ENCODE peak calls at places on chromosome 2, in four cellular contexts. C, J, H and X are unnamed samples.

GRCh38 chr2:30747206-30747605 is 60.0 kb downstream of the CAPN13 start:
- DNase-seq in C (no peak), J (no peak), H (no peak), X (peak; percentile 18)

GRCh38 chr2:196068271-196069209 is at the start of gene DNAH7:
- DNase-seq in C (peak; percentile 96), J (peak; percentile 80), H (peak; percentile 31), X (peak; percentile 93)

GRCh38 chr2:197777823-197778407 is 7.2 kb downstream of the BOLL start:
- DNase-seq in C (peak; percentile 51), J (peak; percentile 51), H (peak; percentile 16), X (no peak)

GRCh38 chr2:12637754-12638153 is 79.0 kb upstream of the TRIB2 start:
- DNase-seq in C (no peak), J (peak; percentile 35), H (no peak), X (no peak)

GRCh38 chr2:96540136-96540535 is 3.6 kb downstream of the ARID5A start:
- DNase-seq in C (no peak), J (peak; percentile 59), H (no peak), X (peak; percentile 79)

GRCh38 chr2:211468881-211469280 is 912.5 kb downstream of the CPS1 start:
- DNase-seq in C (peak; percentile 22), J (no peak), H (no peak), X (no peak)

GRCh38 chr2:58237741-58238140 is 3.4 kb downstream of the FANCL start:
- DNase-seq in C (peak; percentile 32), J (no peak), H (no peak), X (no peak)

GRCh38 chr2:200788129-200788718 is 23.5 kb upstream of the BZW1 start:
- DNase-seq in C (no peak), J (peak; percentile 78), H (no peak), X (no peak)

GRCh38 chr2:235170536-235171510 is 219.0 kb downstream of the SH3BP4 start:
- DNase-seq in C (peak; percentile 68), J (peak; percentile 60), H (peak; percentile 56), X (no peak)

GRCh38 chr2:127569274-127570065 is 34.0 kb downstream of the MYO7B start:
- DNase-seq in C (no peak), J (peak; percentile 76), H (no peak), X (peak; percentile 95)

GRCh38 chr2:231795525-231796327 is 9.5 kb downstream of the COPS7B start:
- DNase-seq in C (peak; percentile 56), J (peak; percentile 75), H (peak; percentile 81), X (peak; percentile 85)

GRCh38 chr2:72138011-72138881 is 9.4 kb downstream of the CYP26B1 start:
- DNase-seq in C (no peak), J (no peak), H (no peak), X (peak; percentile 78)

GRCh38 chr2:156883828-156884615 is 373.5 kb upstream of the GALNT5 start:
- DNase-seq in C (no peak), J (peak; percentile 62), H (no peak), X (no peak)

DNA sequence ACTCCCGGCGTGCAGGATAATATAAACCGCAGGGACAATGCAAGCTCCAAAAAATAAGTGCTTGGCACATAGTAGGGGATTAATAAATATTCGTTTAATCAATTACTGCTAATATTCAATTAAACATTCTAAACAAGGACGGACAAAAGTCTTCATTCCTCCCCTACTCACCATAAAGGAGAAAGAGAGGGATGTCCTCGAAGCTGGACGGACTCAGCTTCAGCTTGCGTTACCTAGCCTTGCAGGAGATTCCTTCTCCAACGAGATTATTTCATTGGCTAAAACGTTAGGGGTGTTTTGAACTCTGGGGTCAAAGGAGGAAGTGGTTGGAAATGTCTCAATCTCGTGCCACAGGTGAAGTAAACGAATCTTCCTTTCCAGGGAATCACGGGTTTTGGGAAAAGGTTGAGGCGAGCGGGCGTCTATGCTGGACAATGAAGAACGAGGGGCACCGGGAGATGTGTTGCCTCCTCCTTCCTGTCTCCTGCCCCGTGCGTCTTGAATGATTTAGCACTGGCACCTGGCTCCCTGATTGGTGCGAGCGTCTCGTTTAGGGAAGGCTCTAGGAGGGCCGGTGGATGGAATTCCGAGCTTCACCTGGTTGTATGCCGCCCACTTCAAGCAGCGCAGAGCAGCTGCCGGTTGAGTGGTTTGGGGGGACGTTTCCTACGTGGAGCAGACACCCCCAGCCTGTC is 2.0 kb upstream of the GAD1 start:
- DNase-seq in C (peak; percentile 83), J (no peak), H (no peak), X (no peak)
- H3K4me2 ChIP-seq in C (peak overlapping the region; percentile 97), J (no peak overlapping the region), H (no peak overlapping the region), X (no peak overlapping the region)

GRCh38 chr2:238913931-238914647 is 66.2 kb downstream of the TWIST2 start:
- DNase-seq in C (no peak), J (no peak), H (no peak), X (peak; percentile 89)

GRCh38 chr2:238910751-238911351 is 63.0 kb downstream of the TWIST2 start:
- DNase-seq in C (no peak), J (no peak), H (no peak), X (no peak)

GRCh38 chr2:238912916-238913875 is 65.3 kb downstream of the TWIST2 start:
- DNase-seq in C (no peak), J (no peak), H (no peak), X (no peak)

GRCh38 chr2:238911376-238912227 is 63.7 kb downstream of the TWIST2 start:
- DNase-seq in C (no peak), J (no peak), H (no peak), X (no peak)

GRCh38 chr2:238912228-238912915 is 64.5 kb downstream of the TWIST2 start:
- DNase-seq in C (no peak), J (no peak), H (no peak), X (no peak)
- H3K4me2 ChIP-seq in C (no peak overlapping the region), J (no peak overlapping the region), H (no peak overlapping the region), X (no peak overlapping the region)

DNA sequence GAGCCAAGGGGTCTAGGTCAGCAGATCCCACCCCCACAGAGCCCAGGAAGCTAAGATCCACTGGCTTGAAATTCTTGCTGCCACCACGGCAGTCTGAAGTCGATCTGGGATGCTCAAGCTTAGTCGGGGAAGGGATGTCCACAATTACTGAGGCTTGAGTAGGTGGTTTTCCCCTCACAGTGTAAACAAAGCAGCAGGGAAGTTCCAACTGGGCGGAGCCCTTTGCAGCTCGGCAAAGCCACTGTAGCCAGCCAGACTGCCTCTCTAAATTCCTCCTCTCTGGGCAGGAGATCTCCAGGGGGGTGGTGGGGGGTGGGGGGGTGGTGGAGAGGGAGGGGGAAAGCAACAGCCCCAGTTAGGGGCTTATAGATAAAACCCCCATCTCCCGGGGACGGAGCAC is 419.5 kb downstream of the NUP35 start:
- DNase-seq in C (peak; percentile 22), J (no peak), H (no peak), X (no peak)
- H3K4me2 ChIP-seq in C (no peak overlapping the region), J (no peak overlapping the region), H (no peak overlapping the region), X (no peak overlapping the region)

DNA sequence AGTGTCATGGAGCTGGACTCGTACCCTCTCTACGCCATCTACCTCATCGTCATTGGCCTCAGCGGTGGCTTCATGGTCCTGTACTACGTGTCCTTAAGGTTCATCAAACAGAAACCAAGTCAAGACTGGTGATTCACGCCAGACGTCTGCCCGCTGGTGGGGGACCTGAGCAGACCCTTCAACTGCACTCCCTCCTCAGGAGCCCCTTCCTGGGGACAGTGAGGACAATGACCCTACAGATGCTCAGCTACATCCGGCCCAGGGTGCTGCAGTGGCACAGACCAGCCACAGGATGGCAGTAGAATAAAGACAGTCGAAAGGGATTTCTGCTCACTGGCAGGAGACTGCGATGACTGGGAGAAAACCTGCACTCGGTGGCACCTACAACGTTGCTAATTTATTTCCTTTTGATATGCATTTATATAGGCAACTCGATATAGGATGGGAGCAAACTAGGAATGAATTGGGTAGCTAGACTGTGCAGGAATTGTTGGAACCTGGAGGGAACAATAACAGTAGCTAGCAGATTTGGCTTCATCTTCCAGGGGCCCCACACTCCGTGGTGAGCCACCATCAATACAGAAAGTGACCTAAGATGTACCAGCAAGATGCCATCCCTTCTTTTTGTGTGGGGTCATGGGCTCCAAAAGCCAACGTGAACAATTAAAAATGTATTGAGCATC is 39.2 kb downstream of the ABCG8 start:
- DNase-seq in C (peak; percentile 86), J (peak; percentile 56), H (peak; percentile 23), X (peak; percentile 95)
- H3K4me2 ChIP-seq in C (no peak overlapping the region), J (no peak overlapping the region), H (no peak overlapping the region), X (peak overlapping the region; percentile 41)

DNA sequence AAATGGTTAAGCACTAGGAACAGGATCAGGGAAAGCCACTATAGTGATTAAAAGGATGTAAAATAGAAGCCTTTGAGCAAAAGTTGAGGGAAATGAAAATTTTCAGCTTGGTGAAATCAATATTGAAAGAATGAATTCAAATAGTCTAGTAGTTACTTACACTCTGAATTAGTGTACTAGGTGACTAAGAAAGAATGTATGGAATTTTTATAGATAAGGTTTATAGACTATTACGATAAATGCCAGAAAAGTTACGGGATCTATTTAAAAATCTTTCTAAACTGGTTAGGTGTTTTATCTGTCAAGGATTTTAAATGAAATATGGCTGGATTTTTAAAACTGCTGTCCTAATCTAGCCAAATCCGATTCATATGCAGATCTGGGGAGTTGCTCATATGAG is 208.6 kb downstream of the MYO3B start:
- DNase-seq in C (no peak), J (no peak), H (no peak), X (no peak)
- H3K4me2 ChIP-seq in C (no peak overlapping the region), J (no peak overlapping the region), H (no peak overlapping the region), X (no peak overlapping the region)